ENCODE peak calls at places on chromosomes 7 and 10, in seven cellular contexts. One of them, this sample, is unnamed.

GRCh38 chr7:124722292-124722691 is 43.3 kb downstream of the GPR37 start:
- DNase-seq in nephron progenitor cell: no peak
- DNase-seq in type B pancreatic cell: no peak
- DNase-seq in left ventricle myocardium superior: no peak
- DNase-seq in activated CD8-positive, alpha-beta memory T cell treated with anti-CD3 and anti-CD28 coated beads, Interleukin-2, amount 10 ng/mL, durations not matched to agents 7 days and 5 days: no peak
- DNase-seq in naive thymus-derived CD8-positive, alpha-beta T cell: no peak
- DNase-seq in Calu3: no peak
- DNase-seq in this sample: no peak

GRCh38 chr7:140540142-140540777 is 61.0 kb upstream of the MKRN1 start:
- DNase-seq in left ventricle myocardium superior: no peak
- DNase-seq in naive thymus-derived CD8-positive, alpha-beta T cell: no peak
- DNase-seq in activated CD8-positive, alpha-beta memory T cell treated with anti-CD3 and anti-CD28 coated beads, Interleukin-2, amount 10 ng/mL, durations not matched to agents 7 days and 5 days: no peak
- DNase-seq in type B pancreatic cell: no peak
- DNase-seq in Calu3: peak; percentile 32
- DNase-seq in nephron progenitor cell: no peak
- DNase-seq in this sample: no peak

GRCh38 chr7:26538683-26539082 is 247.0 kb downstream of the SNX10 start:
- DNase-seq in Calu3: no peak
- DNase-seq in naive thymus-derived CD8-positive, alpha-beta T cell: no peak
- DNase-seq in nephron progenitor cell: no peak
- DNase-seq in activated CD8-positive, alpha-beta memory T cell treated with anti-CD3 and anti-CD28 coated beads, Interleukin-2, amount 10 ng/mL, durations not matched to agents 7 days and 5 days: no peak
- DNase-seq in left ventricle myocardium superior: no peak
- DNase-seq in type B pancreatic cell: no peak
- DNase-seq in this sample: no peak

GRCh38 chr7:2542924-2543871 is 12.1 kb downstream of the BRAT1 start:
- DNase-seq in left ventricle myocardium superior: no peak
- DNase-seq in Calu3: no peak
- DNase-seq in type B pancreatic cell: no peak
- DNase-seq in nephron progenitor cell: no peak
- DNase-seq in activated CD8-positive, alpha-beta memory T cell treated with anti-CD3 and anti-CD28 coated beads, Interleukin-2, amount 10 ng/mL, durations not matched to agents 7 days and 5 days: no peak
- DNase-seq in naive thymus-derived CD8-positive, alpha-beta T cell: no peak
- DNase-seq in this sample: no peak

GRCh38 chr7:152108359-152108758 is 82.9 kb downstream of the GALNT11 start:
- DNase-seq in Calu3: no peak
- DNase-seq in nephron progenitor cell: no peak
- DNase-seq in type B pancreatic cell: no peak
- DNase-seq in naive thymus-derived CD8-positive, alpha-beta T cell: no peak
- DNase-seq in left ventricle myocardium superior: no peak
- DNase-seq in activated CD8-positive, alpha-beta memory T cell treated with anti-CD3 and anti-CD28 coated beads, Interleukin-2, amount 10 ng/mL, durations not matched to agents 7 days and 5 days: no peak
- DNase-seq in this sample: no peak

GRCh38 chr10:82206831-82207230 is 331.8 kb downstream of the NRG3 start:
- DNase-seq in nephron progenitor cell: no peak
- DNase-seq in Calu3: no peak
- DNase-seq in naive thymus-derived CD8-positive, alpha-beta T cell: no peak
- DNase-seq in left ventricle myocardium superior: no peak
- DNase-seq in type B pancreatic cell: no peak
- DNase-seq in activated CD8-positive, alpha-beta memory T cell treated with anti-CD3 and anti-CD28 coated beads, Interleukin-2, amount 10 ng/mL, durations not matched to agents 7 days and 5 days: no peak
- DNase-seq in this sample: no peak

GRCh38 chr7:4837814-4838625 is 23.8 kb downstream of the PAPOLB start:
- DNase-seq in nephron progenitor cell: no peak
- DNase-seq in left ventricle myocardium superior: no peak
- DNase-seq in Calu3: no peak
- DNase-seq in naive thymus-derived CD8-positive, alpha-beta T cell: no peak
- DNase-seq in activated CD8-positive, alpha-beta memory T cell treated with anti-CD3 and anti-CD28 coated beads, Interleukin-2, amount 10 ng/mL, durations not matched to agents 7 days and 5 days: no peak
- DNase-seq in type B pancreatic cell: no peak
- DNase-seq in this sample: no peak

GRCh38 chr10:52198540-52198939 is 115.5 kb upstream of the DKK1 start:
- DNase-seq in type B pancreatic cell: no peak
- DNase-seq in nephron progenitor cell: no peak
- DNase-seq in Calu3: no peak
- DNase-seq in activated CD8-positive, alpha-beta memory T cell treated with anti-CD3 and anti-CD28 coated beads, Interleukin-2, amount 10 ng/mL, durations not matched to agents 7 days and 5 days: no peak
- DNase-seq in left ventricle myocardium superior: no peak
- DNase-seq in naive thymus-derived CD8-positive, alpha-beta T cell: no peak
- DNase-seq in this sample: no peak

This sample was measured in cortex of kidney.